ENCODE peak calls at places on chromosomes 1 and 21, in seven cellular contexts. U is lower lobe of right lung, M is ascending aorta, F is HFF-Myc, C is heart left ventricle, Z is fibroblast of pulmonary artery, I is left ventricle myocardium inferior. W is an unnamed sample.
A peak's percentile ranks its signal among the peaks of the same experiment; 100 is the strongest.

GRCh38 chr1:192488058-192488457 is 87.5 kb upstream of the RGS1 start:
- DNase-seq in U (no peak), M (no peak), F (no peak), C (no peak), Z (no peak), I (no peak), W (no peak)

GRCh38 chr1:222546548-222547259 is 1.2 kb downstream of the HHIPL2 start:
- DNase-seq in U (no peak), M (no peak), F (peak; percentile 35), C (no peak), Z (peak; percentile 78), I (no peak), W (peak; percentile 86)

GRCh38 chr1:116693759-116694482 is 26.4 kb upstream of the IGSF3 start:
- DNase-seq in U (no peak), M (no peak), F (peak; percentile 46), C (no peak), Z (peak; percentile 57), I (no peak), W (peak; percentile 55)

GRCh38 chr1:177897601-177898376 is 72.1 kb downstream of the SEC16B start:
- DNase-seq in U (no peak), M (no peak), F (no peak), C (no peak), Z (no peak), I (no peak), W (no peak)

GRCh38 chr1:180928272-180929230 is 15.9 kb downstream of the KIAA1614 start:
- DNase-seq in U (no peak), M (no peak), F (no peak), C (no peak), Z (no peak), I (no peak), W (no peak)

GRCh38 chr1:59046730-59047157 is 250.2 kb upstream of the FGGY start:
- DNase-seq in U (no peak), M (no peak), F (no peak), C (no peak), Z (no peak), I (no peak), W (no peak)

GRCh38 chr21:17829472-17829871 is 10.3 kb upstream of the C21orf91 start:
- DNase-seq in U (no peak), M (no peak), F (no peak), C (no peak), Z (peak; percentile 14), I (no peak), W (peak; percentile 15)

GRCh38 chr1:56798053-56798471 is 21.1 kb downstream of the FYB2 start:
- DNase-seq in U (no peak), M (no peak), F (no peak), C (no peak), Z (peak; percentile 19), I (no peak), W (peak; percentile 51)

GRCh38 chr1:112317140-112317539 is 78.9 kb upstream of the CTTNBP2NL start:
- DNase-seq in U (no peak), M (no peak), F (no peak), C (no peak), Z (no peak), I (no peak), W (no peak)

GRCh38 chr1:32247983-32248889 is 1.2 kb downstream of the FAM167B start:
- DNase-seq in U (peak; percentile 92), M (peak; percentile 51), F (no peak), C (peak; percentile 82), Z (peak; percentile 73), I (peak; percentile 84), W (peak; percentile 53)
- H3K4me3 ChIP-seq in U (peak overlapping the region; percentile 43), M (no peak overlapping the region), F (peak overlapping the region; percentile 15), C (peak overlapping the region; percentile 36), Z (no peak overlapping the region), I (peak overlapping the region; percentile 42), W (no peak overlapping the region)

GRCh38 chr1:174405219-174405618 is 42.5 kb upstream of the GPR52 start:
- DNase-seq in U (no peak), M (no peak), F (no peak), C (no peak), Z (no peak), I (no peak), W (no peak)

GRCh38 chr1:174408142-174408541 is 39.6 kb upstream of the GPR52 start:
- DNase-seq in U (no peak), M (no peak), F (peak; percentile 43), C (no peak), Z (no peak), I (no peak), W (no peak)

GRCh38 chr1:174406421-174406820 is 41.3 kb upstream of the GPR52 start:
- DNase-seq in U (no peak), M (no peak), F (no peak), C (no peak), Z (no peak), I (no peak), W (no peak)

GRCh38 chr1:174413632-174414031 is 34.1 kb upstream of the GPR52 start:
- DNase-seq in U (no peak), M (no peak), F (no peak), C (no peak), Z (peak; percentile 27), I (no peak), W (no peak)

DNA sequence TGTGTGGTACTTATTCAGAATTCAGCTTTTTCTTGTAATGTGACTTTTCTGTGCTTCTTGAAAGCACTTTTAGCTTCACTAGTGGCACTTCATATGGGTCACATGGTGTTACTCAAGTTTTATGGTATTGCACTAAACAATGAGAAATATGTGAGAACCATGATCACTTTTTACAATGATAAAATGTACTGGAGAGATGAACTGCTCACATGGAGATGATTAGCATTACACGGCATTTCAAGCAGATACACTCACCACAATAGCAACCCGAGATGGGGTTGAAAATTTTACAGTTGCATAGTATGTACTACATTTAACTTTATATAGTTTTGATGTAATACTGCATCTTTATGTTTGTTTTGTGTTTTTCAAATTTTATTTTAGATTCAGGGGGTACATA is 40.1 kb upstream of the GPR52 start:
- DNase-seq in U (no peak), M (no peak), F (peak; percentile 26), C (no peak), Z (no peak), I (no peak), W (no peak)
- TF ChIP-seq CTCF in U (no peak), M (no peak), F (no peak), C (no peak), Z (no peak), I (no peak), W (no peak)

GRCh38 chr1:157077394-157077793 is 22.2 kb downstream of the ETV3L start:
- DNase-seq in U (no peak), M (no peak), F (no peak), C (no peak), Z (no peak), I (no peak), W (no peak)

GRCh38 chr1:157069596-157069995 is 24.1 kb upstream of the ARHGEF11 start:
- DNase-seq in U (no peak), M (no peak), F (no peak), C (no peak), Z (no peak), I (no peak), W (no peak)

DNA sequence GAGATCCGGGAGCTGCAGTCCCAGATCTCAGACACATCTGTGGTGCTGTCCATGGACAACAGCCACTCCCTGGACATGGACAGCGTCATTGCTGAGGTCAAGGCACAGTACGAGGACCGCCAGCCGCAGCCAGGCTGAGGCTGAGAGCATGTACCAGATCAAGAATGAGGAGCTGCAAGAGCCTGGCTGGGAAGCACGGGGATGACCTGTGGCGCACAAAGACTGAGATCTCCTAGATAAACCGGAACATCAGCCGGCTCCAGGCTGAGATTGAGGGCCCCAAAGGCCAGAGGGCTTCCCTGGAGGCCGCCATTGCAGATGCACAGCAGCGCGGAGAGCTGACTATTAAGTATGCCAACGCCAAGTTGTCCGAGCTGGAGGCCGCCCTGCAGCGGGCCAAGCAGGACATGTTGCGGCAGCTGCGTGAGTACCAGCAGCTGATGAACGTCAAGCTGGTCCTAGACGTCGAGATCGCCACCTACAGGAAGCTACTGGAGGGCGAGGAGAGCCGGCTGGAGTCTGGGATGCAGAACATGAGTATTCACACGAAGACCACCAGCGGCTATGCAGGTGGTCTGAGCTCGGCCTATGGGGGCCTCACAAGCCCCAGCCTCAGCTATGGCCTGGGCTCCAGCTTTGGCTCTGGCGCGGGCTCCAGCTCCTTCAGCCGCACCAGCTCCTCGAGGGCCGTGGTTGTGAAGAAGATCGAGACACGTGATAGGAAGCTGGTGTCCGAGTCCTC is 25.5 kb downstream of the ETV3L start:
- DNase-seq in U (peak; percentile 82), M (no peak), F (peak; percentile 40), C (peak; percentile 74), Z (peak; percentile 82), I (peak; percentile 72), W (peak; percentile 44)
- H3K4me3 ChIP-seq in U (peak overlapping the region; percentile 27), M (peak overlapping the region; percentile 6), F (no peak overlapping the region), C (peak overlapping the region; percentile 38), Z (no peak overlapping the region), I (peak overlapping the region; percentile 49), W (no peak overlapping the region)

GRCh38 chr1:105337427-105337826 is 1587.7 kb downstream of the AMY1C start:
- DNase-seq in U (no peak), M (no peak), F (no peak), C (no peak), Z (no peak), I (no peak), W (no peak)
- TF ChIP-seq CTCF in U (no peak), M (no peak), F (no peak), C (no peak), Z (no peak), I (no peak), W (no peak)

W was measured in astrocyte of the spinal cord.